ENCODE peak calls at places on chromosomes 13 and 19, in ten cellular contexts. One of them, this sample, is unnamed. For H3K4me1, the result is how much of the 10 kb centered on the place peaks cover.

GRCh38 chr13:112182251-112182650 is 115.3 kb downstream of the SOX1 start:
- DNase-seq in transverse colon: no peak
- DNase-seq in CD8-positive, alpha-beta T cell: no peak
- DNase-seq in GM23338: no peak
- DNase-seq in DND-41: no peak
- DNase-seq in tibial artery: no peak
- DNase-seq in heart right ventricle: no peak
- DNase-seq in IMR-90: no peak
- DNase-seq in HCT116: no peak
- DNase-seq in esophagus squamous epithelium: no peak
- DNase-seq in this sample: no peak

GRCh38 chr19:19131989-19132388 is 6.3 kb downstream of the TMEM161A start:
- DNase-seq in IMR-90: no peak
- DNase-seq in transverse colon: no peak
- DNase-seq in HCT116: no peak
- DNase-seq in DND-41: no peak
- DNase-seq in heart right ventricle: no peak
- DNase-seq in esophagus squamous epithelium: no peak
- DNase-seq in GM23338: no peak
- DNase-seq in tibial artery: no peak
- DNase-seq in CD8-positive, alpha-beta T cell: no peak
- DNase-seq in this sample: no peak

GRCh38 chr19:34411216-34411615 is 7.0 kb downstream of the PDCD2L start:
- DNase-seq in HCT116: no peak
- DNase-seq in heart right ventricle: no peak
- DNase-seq in DND-41: no peak
- DNase-seq in tibial artery: no peak
- DNase-seq in esophagus squamous epithelium: no peak
- DNase-seq in CD8-positive, alpha-beta T cell: no peak
- DNase-seq in IMR-90: no peak
- DNase-seq in transverse colon: no peak
- DNase-seq in GM23338: no peak
- DNase-seq in this sample: no peak

GRCh38 chr19:296476-297225 is 5.4 kb upstream of the PLPP2 start:
- DNase-seq in heart right ventricle: no peak
- DNase-seq in tibial artery: peak
- DNase-seq in GM23338: no peak
- DNase-seq in IMR-90: no peak
- DNase-seq in CD8-positive, alpha-beta T cell: no peak
- DNase-seq in transverse colon: peak
- DNase-seq in HCT116: no peak
- DNase-seq in DND-41: no peak
- DNase-seq in esophagus squamous epithelium: no peak
- DNase-seq in this sample: no peak

GRCh38 chr13:97344250-97345175 is 89.5 kb upstream of the RAP2A start:
- DNase-seq in GM23338: peak
- DNase-seq in transverse colon: peak
- DNase-seq in DND-41: peak
- DNase-seq in CD8-positive, alpha-beta T cell: peak
- DNase-seq in HCT116: peak
- DNase-seq in tibial artery: peak
- DNase-seq in IMR-90: peak
- DNase-seq in esophagus squamous epithelium: no peak
- DNase-seq in heart right ventricle: peak
- DNase-seq in this sample: no peak

GRCh38 chr19:40424637-40425449 is 949 bp downstream of the SERTAD1 start:
- DNase-seq in HCT116: no peak
- DNase-seq in heart right ventricle: no peak
- DNase-seq in transverse colon: no peak
- DNase-seq in IMR-90: peak
- DNase-seq in GM23338: peak
- DNase-seq in tibial artery: no peak
- DNase-seq in CD8-positive, alpha-beta T cell: no peak
- DNase-seq in DND-41: peak
- DNase-seq in esophagus squamous epithelium: no peak
- DNase-seq in this sample: no peak

GRCh38 chr13:29749401-29750177 is 100.8 kb downstream of the UBL3 start:
- DNase-seq in tibial artery: no peak
- DNase-seq in DND-41: no peak
- DNase-seq in transverse colon: no peak
- DNase-seq in HCT116: no peak
- DNase-seq in esophagus squamous epithelium: no peak
- DNase-seq in GM23338: no peak
- DNase-seq in IMR-90: peak
- DNase-seq in CD8-positive, alpha-beta T cell: no peak
- DNase-seq in heart right ventricle: no peak
- DNase-seq in this sample: no peak

GRCh38 chr19:36686365-36687213 is 823 bp upstream of the ZNF567 start:
- DNase-seq in esophagus squamous epithelium: no peak
- DNase-seq in CD8-positive, alpha-beta T cell: no peak
- DNase-seq in transverse colon: peak
- DNase-seq in tibial artery: peak
- DNase-seq in HCT116: no peak
- DNase-seq in DND-41: peak
- DNase-seq in IMR-90: peak
- DNase-seq in GM23338: peak
- DNase-seq in heart right ventricle: peak
- DNase-seq in this sample: no peak

GRCh38 chr13:113157206-113157928 is 1.1 kb upstream of the PROZ start:
- DNase-seq in esophagus squamous epithelium: no peak
- DNase-seq in HCT116: no peak
- DNase-seq in DND-41: no peak
- DNase-seq in heart right ventricle: no peak
- DNase-seq in GM23338: no peak
- DNase-seq in CD8-positive, alpha-beta T cell: no peak
- DNase-seq in transverse colon: no peak
- DNase-seq in tibial artery: no peak
- DNase-seq in IMR-90: no peak
- DNase-seq in this sample: no peak

GRCh38 chr13:26601669-26602068 is 44.2 kb downstream of the WASF3 start:
- DNase-seq in esophagus squamous epithelium: no peak
- DNase-seq in GM23338: no peak
- DNase-seq in DND-41: peak
- DNase-seq in tibial artery: no peak
- DNase-seq in heart right ventricle: no peak
- DNase-seq in transverse colon: no peak
- DNase-seq in HCT116: no peak
- DNase-seq in CD8-positive, alpha-beta T cell: no peak
- DNase-seq in IMR-90: peak
- DNase-seq in this sample: no peak

GRCh38 chr13:112955271-112955937 is 13.6 kb upstream of the MCF2L start:
- DNase-seq in HCT116: no peak
- DNase-seq in DND-41: no peak
- DNase-seq in GM23338: no peak
- DNase-seq in tibial artery: no peak
- DNase-seq in heart right ventricle: no peak
- DNase-seq in CD8-positive, alpha-beta T cell: no peak
- DNase-seq in IMR-90: no peak
- DNase-seq in esophagus squamous epithelium: no peak
- DNase-seq in transverse colon: peak
- DNase-seq in this sample: no peak

GRCh38 chr13:96988441-96988840 is 5.8 kb downstream of the OXGR1 start:
- DNase-seq in CD8-positive, alpha-beta T cell: no peak
- DNase-seq in GM23338: no peak
- DNase-seq in tibial artery: no peak
- DNase-seq in HCT116: no peak
- DNase-seq in DND-41: no peak
- DNase-seq in esophagus squamous epithelium: no peak
- DNase-seq in IMR-90: no peak
- DNase-seq in transverse colon: no peak
- DNase-seq in heart right ventricle: no peak
- DNase-seq in this sample: no peak

GRCh38 chr13:106047859-106048258 is 487.6 kb downstream of the EFNB2 start:
- DNase-seq in CD8-positive, alpha-beta T cell: no peak
- DNase-seq in DND-41: no peak
- DNase-seq in tibial artery: no peak
- DNase-seq in GM23338: no peak
- DNase-seq in HCT116: no peak
- DNase-seq in IMR-90: peak
- DNase-seq in transverse colon: no peak
- DNase-seq in esophagus squamous epithelium: no peak
- DNase-seq in heart right ventricle: no peak
- DNase-seq in this sample: no peak

GRCh38 chr19:7540761-7541480 is 5.4 kb downstream of the PNPLA6 start:
- DNase-seq in HCT116: peak
- DNase-seq in esophagus squamous epithelium: no peak
- DNase-seq in heart right ventricle: no peak
- DNase-seq in transverse colon: no peak
- DNase-seq in CD8-positive, alpha-beta T cell: no peak
- DNase-seq in tibial artery: no peak
- DNase-seq in GM23338: peak
- DNase-seq in IMR-90: peak
- DNase-seq in DND-41: no peak
- DNase-seq in this sample: no peak

GRCh38 chr13:99733346-99733745 is 232.1 kb downstream of the TM9SF2 start:
- DNase-seq in CD8-positive, alpha-beta T cell: no peak
- DNase-seq in heart right ventricle: no peak
- DNase-seq in DND-41: no peak
- DNase-seq in GM23338: no peak
- DNase-seq in transverse colon: no peak
- DNase-seq in IMR-90: no peak
- DNase-seq in HCT116: no peak
- DNase-seq in esophagus squamous epithelium: no peak
- DNase-seq in tibial artery: no peak
- DNase-seq in this sample: no peak
- H3K4me1 ChIP-seq in CD8-positive, alpha-beta T cell: under half
- H3K4me1 ChIP-seq in heart right ventricle: under half
- H3K4me1 ChIP-seq in DND-41: under half
- H3K4me1 ChIP-seq in GM23338: under half
- H3K4me1 ChIP-seq in transverse colon: under half
- H3K4me1 ChIP-seq in IMR-90: under half
- H3K4me1 ChIP-seq in HCT116: under half
- H3K4me1 ChIP-seq in esophagus squamous epithelium: under half
- H3K4me1 ChIP-seq in tibial artery: under half
- H3K4me1 ChIP-seq in this sample: under half

DNA sequence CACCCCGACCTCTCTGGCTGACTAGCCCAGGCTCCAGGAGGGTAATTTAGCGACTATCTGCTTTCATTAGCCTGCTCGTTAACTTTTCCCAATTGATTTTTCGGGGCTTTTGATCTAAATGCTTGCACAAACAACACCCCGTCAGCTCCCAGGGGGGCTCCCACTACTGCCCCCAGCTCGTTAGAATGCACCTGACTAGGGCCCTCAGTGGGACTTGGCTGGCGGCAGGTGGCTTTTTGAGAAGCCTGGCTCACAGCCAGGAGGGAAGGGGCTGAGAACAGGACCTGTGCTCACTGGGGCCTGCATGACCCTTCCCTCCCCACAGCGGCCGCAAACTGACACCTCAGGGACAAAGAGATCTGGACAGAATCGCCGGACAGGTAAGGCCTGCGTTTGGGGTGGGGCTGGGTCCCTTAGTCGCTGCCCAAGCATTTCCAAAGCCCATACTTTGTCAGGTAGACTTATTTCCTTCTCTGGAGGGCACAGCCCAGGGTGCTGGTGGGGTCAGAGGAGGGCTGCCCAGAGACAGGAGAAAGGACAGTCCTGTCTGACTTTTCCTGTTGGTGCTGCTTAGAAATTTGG is 7.6 kb upstream of the CD79A start:
- DNase-seq in DND-41: peak
- DNase-seq in CD8-positive, alpha-beta T cell: no peak
- DNase-seq in esophagus squamous epithelium: no peak
- DNase-seq in transverse colon: no peak
- DNase-seq in HCT116: no peak
- DNase-seq in IMR-90: no peak
- DNase-seq in GM23338: no peak
- DNase-seq in tibial artery: no peak
- DNase-seq in heart right ventricle: no peak
- DNase-seq in this sample: no peak
- H3K4me1 ChIP-seq in DND-41: half or more
- H3K4me1 ChIP-seq in CD8-positive, alpha-beta T cell: half or more
- H3K4me1 ChIP-seq in esophagus squamous epithelium: under half
- H3K4me1 ChIP-seq in transverse colon: under half
- H3K4me1 ChIP-seq in HCT116: under half
- H3K4me1 ChIP-seq in IMR-90: under half
- H3K4me1 ChIP-seq in GM23338: under half
- H3K4me1 ChIP-seq in tibial artery: under half
- H3K4me1 ChIP-seq in heart right ventricle: half or more
- H3K4me1 ChIP-seq in this sample: under half

DNA sequence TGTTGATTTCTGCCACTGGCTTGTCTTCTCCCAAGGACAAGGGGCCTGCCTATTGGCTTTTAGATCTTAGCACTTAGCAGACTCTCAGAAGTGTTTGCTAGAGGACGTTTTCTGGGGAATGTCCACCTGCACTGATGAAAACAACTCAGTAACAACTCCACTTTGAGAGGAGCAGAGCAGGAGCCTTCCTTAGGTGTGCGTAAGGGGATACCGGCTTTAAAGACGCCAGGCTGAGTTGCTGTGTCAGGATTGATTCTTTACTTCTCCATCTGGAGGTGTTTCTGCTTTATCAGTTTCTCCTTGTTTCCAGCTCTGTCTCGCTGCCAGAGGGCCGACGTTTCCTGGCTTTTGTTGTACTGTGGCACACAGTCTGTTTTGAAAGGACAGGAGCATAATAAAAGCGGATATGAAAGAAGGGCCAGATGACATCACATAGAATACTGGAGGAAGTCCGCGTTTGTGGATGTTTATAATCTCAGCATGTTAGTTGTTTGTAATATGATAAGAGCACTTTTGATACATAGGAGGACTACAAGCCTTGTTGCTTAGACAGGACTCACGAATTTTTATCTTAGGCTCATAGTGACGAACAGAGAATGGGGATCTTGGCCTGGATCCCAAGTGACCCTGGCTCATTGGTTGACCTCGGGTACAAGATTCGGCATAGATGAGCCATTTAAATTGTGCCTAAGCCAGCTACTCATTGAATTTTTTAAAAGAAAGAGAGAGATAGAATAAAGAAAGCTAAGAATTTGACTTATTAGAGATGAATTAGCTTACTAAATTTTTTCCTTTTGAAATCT is 34.6 kb downstream of the COL4A2 start:
- DNase-seq in esophagus squamous epithelium: no peak
- DNase-seq in transverse colon: no peak
- DNase-seq in HCT116: no peak
- DNase-seq in heart right ventricle: peak
- DNase-seq in DND-41: no peak
- DNase-seq in CD8-positive, alpha-beta T cell: no peak
- DNase-seq in GM23338: no peak
- DNase-seq in tibial artery: peak
- DNase-seq in IMR-90: peak
- DNase-seq in this sample: peak
- H3K4me1 ChIP-seq in esophagus squamous epithelium: under half
- H3K4me1 ChIP-seq in transverse colon: under half
- H3K4me1 ChIP-seq in HCT116: under half
- H3K4me1 ChIP-seq in heart right ventricle: half or more
- H3K4me1 ChIP-seq in DND-41: under half
- H3K4me1 ChIP-seq in CD8-positive, alpha-beta T cell: under half
- H3K4me1 ChIP-seq in GM23338: under half
- H3K4me1 ChIP-seq in tibial artery: half or more
- H3K4me1 ChIP-seq in IMR-90: under half
- H3K4me1 ChIP-seq in this sample: under half

DNA sequence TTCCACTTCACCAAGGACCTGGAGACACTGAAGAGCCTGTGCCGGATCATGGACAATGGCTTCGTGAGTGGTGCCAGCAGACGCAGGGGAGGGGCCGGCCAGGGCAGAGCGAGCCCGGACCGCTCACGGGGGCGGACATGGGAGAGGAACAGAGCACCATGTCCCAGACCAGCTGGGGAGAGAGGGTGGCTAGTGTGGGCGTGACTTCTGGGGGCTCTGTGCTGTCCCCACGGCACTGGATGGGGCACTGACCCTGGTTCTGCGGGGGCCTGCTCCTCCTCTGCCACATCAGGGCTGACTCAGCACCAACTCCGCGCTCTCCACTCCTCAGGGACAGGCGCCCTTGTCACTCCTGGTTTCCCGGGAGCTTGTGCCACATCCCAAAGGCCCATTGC is 7.6 kb downstream of the PTOV1 start:
- DNase-seq in DND-41: no peak
- DNase-seq in HCT116: no peak
- DNase-seq in IMR-90: no peak
- DNase-seq in CD8-positive, alpha-beta T cell: no peak
- DNase-seq in tibial artery: no peak
- DNase-seq in esophagus squamous epithelium: no peak
- DNase-seq in transverse colon: no peak
- DNase-seq in GM23338: no peak
- DNase-seq in heart right ventricle: no peak
- DNase-seq in this sample: no peak
- H3K4me1 ChIP-seq in DND-41: under half
- H3K4me1 ChIP-seq in HCT116: under half
- H3K4me1 ChIP-seq in IMR-90: under half
- H3K4me1 ChIP-seq in CD8-positive, alpha-beta T cell: under half
- H3K4me1 ChIP-seq in tibial artery: under half
- H3K4me1 ChIP-seq in esophagus squamous epithelium: under half
- H3K4me1 ChIP-seq in transverse colon: under half
- H3K4me1 ChIP-seq in GM23338: under half
- H3K4me1 ChIP-seq in heart right ventricle: under half
- H3K4me1 ChIP-seq in this sample: under half